ENCODE peak calls at places on chromosomes 16 and 17, in eight cellular contexts. F is GM03348, M is left colon, K is left ventricle myocardium inferior, J is HTR-8/SVneo, L is SK-N-SH, Q is endothelial cell, W is RPMI8226. R is an unnamed sample.
A peak's percentile ranks its signal among the peaks of the same experiment; 100 is the strongest.

GRCh38 chr17:44094701-44095387 is 24.3 kb downstream of the G6PC3 start:
- DNase-seq in F (no peak), Q (no peak), J (no peak), K (no peak), L (no peak), W (no peak), M (no peak), R (no peak)

GRCh38 chr17:72995008-72995656 is 97.4 kb downstream of the SLC39A11 start:
- DNase-seq in M (no peak), W (no peak), Q (no peak), J (no peak), K (no peak), F (no peak), L (no peak), R (no peak)

GRCh38 chr16:21523411-21524067 is 75.8 kb upstream of the METTL9 start:
- DNase-seq in F (no peak), K (no peak), Q (no peak), W (no peak), L (no peak), M (no peak), J (no peak), R (no peak)

GRCh38 chr16:86991679-86992078 is 325.5 kb downstream of the C16orf95 start:
- DNase-seq in W (no peak), J (no peak), Q (no peak), M (no peak), K (no peak), L (no peak), F (no peak), R (no peak)

GRCh38 chr16:51592013-51592501 is 441.0 kb upstream of the SALL1 start:
- DNase-seq in W (no peak), L (no peak), M (no peak), J (no peak), Q (no peak), F (no peak), K (no peak), R (no peak)

GRCh38 chr17:45160505-45161287 is 979 bp upstream of the HEXIM2 start:
- DNase-seq in Q (peak; percentile 78), F (peak; percentile 64), K (peak; percentile 74), M (peak; percentile 78), W (peak; percentile 59), J (peak; percentile 78), L (peak; percentile 81), R (peak; percentile 80)

GRCh38 chr16:26363581-26363980 is 671.8 kb downstream of the HS3ST4 start:
- DNase-seq in Q (no peak), M (no peak), K (no peak), W (no peak), F (no peak), J (no peak), L (no peak), R (no peak)

GRCh38 chr17:17757391-17757791 is 76.1 kb downstream of the RAI1 start:
- DNase-seq in L (no peak), J (no peak), M (peak; percentile 32), F (no peak), W (no peak), Q (no peak), K (no peak), R (no peak)

GRCh38 chr17:4900231-4901107 is 1.1 kb downstream of the C17orf107 start:
- DNase-seq in L (no peak), J (no peak), W (no peak), F (no peak), M (peak; percentile 49), Q (peak; percentile 22), K (no peak), R (no peak)

GRCh38 chr17:12995106-12995895 is 22.5 kb downstream of the ELAC2 start:
- DNase-seq in Q (no peak), W (no peak), J (no peak), K (no peak), F (no peak), M (no peak), L (no peak), R (peak; percentile 49)

GRCh38 chr17:58329035-58329807 is 626 bp upstream of the TSPOAP1 start:
- DNase-seq in F (no peak), K (peak; percentile 30), L (peak; percentile 73), M (no peak), J (no peak), Q (no peak), W (peak; percentile 92), R (peak; percentile 78)

GRCh38 chr17:16939606-16940115 is 32.3 kb downstream of the TNFRSF13B start:
- DNase-seq in M (no peak), Q (no peak), J (no peak), F (no peak), W (no peak), K (no peak), L (no peak), R (peak; percentile 55)

GRCh38 chr17:45895969-45896793 is 1.8 kb downstream of the MAPT start:
- DNase-seq in M (no peak), W (no peak), L (peak; percentile 64), J (no peak), K (no peak), Q (no peak), F (no peak), R (peak; percentile 73)

GRCh38 chr16:22123146-22123545 is 30.8 kb downstream of the VWA3A start:
- DNase-seq in J (no peak), M (no peak), W (peak; percentile 33), F (no peak), L (no peak), K (no peak), Q (no peak), R (no peak)

GRCh38 chr16:85752511-85753420 is 1.9 kb upstream of the C16orf74 start:
- DNase-seq in L (peak; percentile 54), W (peak; percentile 79), J (no peak), K (peak; percentile 30), F (no peak), M (peak; percentile 49), Q (peak; percentile 42), R (no peak)